ENCODE peak calls at places on chromosomes 1 and 21, in six cellular contexts. O is HCT116, Y is sigmoid colon, C is choroid plexus epithelial cell, Z is B cell, T is heart left ventricle. M is an unnamed sample.

GRCh38 chr1:202189919-202190715 is 3.5 kb upstream of the LGR6 start:
- DNase-seq in T (no peak), Z (no peak), Y (no peak), C (peak), O (no peak), M (no peak)

GRCh38 chr1:167065481-167065880 is 24.7 kb downstream of the GPA33 start:
- DNase-seq in Z (no peak), O (no peak), Y (no peak), C (no peak), T (no peak), M (no peak)

GRCh38 chr1:41005876-41006275 is 15.6 kb downstream of the SLFNL1 start:
- DNase-seq in T (no peak), C (no peak), Y (no peak), Z (no peak), O (no peak), M (no peak)

GRCh38 chr1:193054169-193054675 is 4.9 kb downstream of the UCHL5 start:
- DNase-seq in C (no peak), T (no peak), O (no peak), Y (no peak), Z (no peak), M (no peak)

GRCh38 chr21:42983102-42983501 is 8.7 kb downstream of the PKNOX1 start:
- DNase-seq in Y (no peak), C (no peak), T (no peak), O (no peak), Z (no peak), M (no peak)

GRCh38 chr1:163054056-163054706 is 15.0 kb upstream of the RGS4 start:
- DNase-seq in T (no peak), Y (no peak), Z (no peak), O (no peak), C (peak), M (no peak)

GRCh38 chr1:161943713-161944112 is 80.0 kb downstream of the OLFML2B start:
- DNase-seq in C (no peak), T (no peak), O (no peak), Z (no peak), Y (no peak), M (no peak)

GRCh38 chr1:234730542-234731370 is 120.8 kb upstream of the IRF2BP2 start:
- DNase-seq in O (no peak), Y (peak), T (no peak), C (no peak), Z (peak), M (no peak)

GRCh38 chr1:235617140-235617539 is 32.4 kb downstream of the GNG4 start:
- DNase-seq in Z (no peak), T (no peak), O (no peak), Y (no peak), C (no peak), M (no peak)

GRCh38 chr1:201016211-201016651 is 7.3 kb downstream of the KIF21B start:
- DNase-seq in Y (no peak), T (peak), C (peak), Z (no peak), O (no peak), M (peak)

GRCh38 chr1:68301538-68301937 is 69.2 kb upstream of the WLS start:
- DNase-seq in Y (no peak), T (no peak), C (peak), O (no peak), Z (no peak), M (no peak)

GRCh38 chr1:116990612-116991151 is 10.9 kb upstream of the CD101 start:
- DNase-seq in Y (peak), C (peak), O (no peak), T (peak), Z (no peak), M (no peak)

GRCh38 chr1:99051611-99052283 is 47.1 kb upstream of the PLPPR5 start:
- DNase-seq in C (no peak), O (no peak), Z (no peak), Y (no peak), T (no peak), M (no peak)

GRCh38 chr1:26360051-26360806 is 6.3 kb upstream of the CRYBG2 start:
- DNase-seq in T (no peak), Z (peak), O (no peak), Y (peak), C (no peak), M (peak)

GRCh38 chr1:210342986-210343780 is 14.5 kb downstream of the HHAT start:
- DNase-seq in Z (peak), C (no peak), O (no peak), T (no peak), Y (no peak), M (no peak)

GRCh38 chr1:114199017-114199594 is 45.4 kb upstream of the SYT6 start:
- DNase-seq in O (no peak), Z (no peak), Y (no peak), C (no peak), T (no peak), M (no peak)

GRCh38 chr1:9653195-9653782 is 1.8 kb downstream of the PIK3CD start:
- DNase-seq in Y (no peak), C (no peak), Z (peak), O (no peak), T (no peak), M (no peak)

GRCh38 chr1:903721-904270 is 19.9 kb upstream of the SAMD11 start:
- DNase-seq in T (peak), O (no peak), Z (no peak), C (no peak), Y (peak), M (no peak)

GRCh38 chr1:234656070-234656875 is 46.3 kb upstream of the IRF2BP2 start:
- DNase-seq in Y (no peak), T (no peak), C (no peak), Z (no peak), O (no peak), M (no peak)

GRCh38 chr1:9960011-9960410 is 16.7 kb downstream of the NMNAT1 start:
- DNase-seq in C (no peak), O (no peak), T (no peak), Z (no peak), Y (no peak), M (no peak)

GRCh38 chr1:183694035-183694434 is 40.9 kb upstream of the APOBEC4 start:
- DNase-seq in C (peak), Y (no peak), Z (no peak), O (no peak), T (peak), M (no peak)

GRCh38 chr1:160261526-160261877 is 847 bp downstream of the DCAF8 start:
- DNase-seq in C (peak), Y (no peak), T (no peak), Z (peak), O (no peak), M (no peak)

GRCh38 chr1:208324005-208324404 is 79.8 kb upstream of the PLXNA2 start:
- DNase-seq in C (no peak), Y (no peak), O (no peak), Z (no peak), T (no peak), M (no peak)

GRCh38 chr21:41941941-41942340 is 11.9 kb downstream of the C2CD2 start:
- DNase-seq in T (no peak), C (no peak), Y (no peak), O (no peak), Z (no peak), M (no peak)

GRCh38 chr1:162388615-162389014 is 7.1 kb downstream of the C1orf226 start:
- DNase-seq in T (no peak), Z (no peak), C (peak), Y (no peak), O (no peak), M (no peak)

GRCh38 chr1:14778882-14779594 is 180.6 kb downstream of the KAZN start:
- DNase-seq in T (no peak), Y (no peak), Z (peak), O (peak), C (peak), M (no peak)

DNA sequence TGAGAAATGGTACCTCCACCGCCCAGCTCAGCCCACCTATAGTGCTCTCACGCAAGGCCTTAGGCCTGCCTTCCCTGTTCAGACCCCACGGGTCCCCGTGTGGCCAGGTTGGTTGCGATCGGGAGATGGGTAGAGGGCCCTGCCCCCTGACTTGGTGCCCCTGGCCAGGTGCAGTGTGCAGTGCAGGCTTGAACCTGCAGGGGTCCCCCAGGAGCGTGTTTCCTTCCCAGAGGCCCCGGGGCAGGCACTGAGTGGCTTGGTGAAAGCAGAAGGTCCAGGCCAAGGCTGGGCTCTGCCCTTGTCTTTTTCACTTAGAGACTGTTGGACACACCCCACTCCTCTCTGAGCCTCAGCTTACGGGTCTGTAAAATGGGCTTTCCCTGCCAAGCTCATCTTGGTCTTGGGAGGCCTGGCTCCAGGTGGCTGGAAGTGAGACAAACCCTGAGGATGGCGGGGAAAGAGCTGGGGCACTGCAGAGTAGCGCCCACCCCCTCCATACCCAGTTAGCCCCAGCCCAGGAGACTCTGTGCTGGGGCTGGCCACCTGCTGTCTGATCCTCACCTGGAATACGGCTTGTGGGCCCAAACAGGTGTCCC is 9.3 kb upstream of the HES5 start:
- DNase-seq in C (no peak), Z (no peak), T (no peak), O (no peak), Y (no peak), M (no peak)
- TF ChIP-seq CTCF in C (peak), Z (peak), T (peak), O (peak), Y (no peak), M (peak)

DNA sequence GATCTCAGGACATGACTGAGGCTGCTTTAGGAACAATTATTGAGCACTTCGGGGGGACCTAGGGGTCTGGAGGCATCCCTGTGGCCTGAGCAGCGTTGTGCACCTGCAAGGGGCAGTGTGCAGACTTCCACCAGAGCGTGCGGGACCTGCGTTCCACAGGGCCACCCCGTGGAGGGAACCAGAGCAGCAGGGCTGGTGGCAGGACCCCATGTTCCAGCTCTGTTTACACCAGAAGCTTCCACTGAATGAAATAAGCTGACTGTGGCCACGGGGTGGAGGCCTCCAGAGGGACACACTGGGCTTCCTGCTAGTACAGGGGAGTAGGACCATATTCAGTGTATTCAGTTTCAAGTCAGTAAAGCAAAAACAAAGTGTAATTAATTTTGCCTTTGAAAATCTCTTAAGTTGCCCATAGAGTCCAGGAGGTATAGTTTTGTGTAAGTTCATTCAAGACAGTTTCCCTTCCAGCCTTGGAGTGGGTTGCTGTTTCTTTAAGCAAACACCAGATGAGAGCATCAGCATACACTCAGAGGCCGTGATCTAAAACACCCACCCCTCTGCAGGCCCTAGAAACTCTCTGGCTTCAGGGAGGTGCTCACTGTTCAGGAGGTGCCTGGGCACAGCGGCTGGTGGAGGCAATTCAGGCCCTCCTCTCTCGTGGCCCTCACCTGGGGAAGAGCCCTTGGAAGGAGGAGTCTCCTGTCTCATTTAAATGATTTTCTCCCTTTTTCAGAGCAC is 16.6 kb downstream of the SLC1A7 start:
- DNase-seq in Z (no peak), T (no peak), Y (peak), C (no peak), O (no peak), M (no peak)
- TF ChIP-seq CTCF in Z (no peak), T (no peak), Y (no peak), C (no peak), O (no peak), M (no peak)

DNA sequence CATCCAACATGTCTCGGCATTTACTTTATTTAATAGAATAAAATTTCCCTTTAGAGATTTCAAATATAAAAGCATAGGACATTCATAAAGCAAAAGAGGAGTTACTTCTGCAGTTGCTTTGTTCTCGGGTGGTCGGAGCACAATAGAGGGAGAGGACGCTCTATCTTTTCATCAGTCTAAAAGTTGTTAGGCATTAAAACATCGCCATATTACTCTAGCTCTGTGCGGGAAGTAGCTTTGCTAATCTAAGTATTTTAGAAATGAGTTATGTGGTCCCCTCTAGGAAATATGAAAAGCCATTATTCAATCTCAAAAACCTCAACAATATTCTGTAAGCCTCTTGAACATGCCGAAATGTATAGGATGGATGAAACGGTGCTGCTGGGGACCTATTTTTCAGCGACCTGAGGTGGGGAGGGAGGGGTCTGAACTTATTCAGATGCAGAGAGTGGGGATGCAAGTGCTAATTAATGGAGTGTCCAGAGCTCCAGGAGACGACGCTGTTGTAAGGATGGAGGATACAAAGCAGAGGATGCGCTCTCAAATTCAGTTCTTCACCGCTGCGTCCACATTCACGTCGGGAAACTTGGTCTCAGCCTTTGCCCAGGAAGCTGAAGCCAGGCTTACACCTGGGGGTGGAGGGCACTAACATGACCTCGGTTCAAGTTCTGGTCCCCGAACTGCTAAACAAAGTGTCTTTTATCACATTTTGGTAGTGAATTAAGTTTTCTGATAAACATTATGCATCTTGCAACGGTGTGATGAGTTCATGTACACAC is 6.3 kb downstream of the CDKN2C start:
- DNase-seq in C (no peak), Y (no peak), O (no peak), Z (no peak), T (no peak), M (no peak)
- TF ChIP-seq CTCF in C (no peak), Y (no peak), O (no peak), Z (no peak), T (no peak), M (no peak)

DNA sequence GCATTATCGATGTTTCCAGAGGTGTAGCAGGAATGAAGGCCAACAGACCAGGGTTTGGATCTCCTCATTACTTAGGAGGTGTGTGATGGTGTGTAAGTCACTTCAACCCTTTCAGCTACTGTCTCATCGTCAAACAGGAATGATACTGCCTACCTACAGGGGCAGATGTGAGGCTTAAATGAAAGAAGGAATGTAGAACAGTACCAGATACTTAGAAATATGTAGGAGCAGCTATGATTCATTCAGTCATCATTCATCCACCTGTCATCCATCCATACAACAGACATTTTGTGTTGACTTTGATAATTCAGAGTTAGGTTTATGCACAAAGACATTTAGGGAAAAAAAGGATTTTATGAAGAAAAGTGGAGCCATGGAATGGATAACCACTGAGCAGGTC is 486.9 kb upstream of the DAB1 start:
- DNase-seq in C (no peak), Y (no peak), Z (no peak), T (no peak), O (no peak), M (no peak)
- TF ChIP-seq CTCF in C (no peak), Y (no peak), Z (no peak), T (no peak), O (no peak), M (no peak)

GRCh38 chr1:172855841-172856382 is 194.8 kb downstream of the TNFSF18 start:
- DNase-seq in Y (no peak), O (no peak), C (no peak), Z (no peak), T (no peak), M (no peak)

GRCh38 chr1:172849653-172850052 is 190.8 kb downstream of the FASLG start:
- DNase-seq in O (no peak), Z (no peak), C (no peak), T (no peak), Y (no peak), M (no peak)

GRCh38 chr1:172845865-172846264 is 187.0 kb downstream of the FASLG start:
- DNase-seq in Y (no peak), O (no peak), T (no peak), C (no peak), Z (no peak), M (no peak)

GRCh38 chr1:172851871-172852270 is 193.0 kb downstream of the FASLG start:
- DNase-seq in C (no peak), Y (no peak), T (no peak), Z (no peak), O (no peak), M (no peak)

GRCh38 chr1:172851077-172851476 is 192.2 kb downstream of the FASLG start:
- DNase-seq in Z (no peak), C (no peak), T (no peak), O (no peak), Y (no peak), M (no peak)
- TF ChIP-seq CTCF in Z (no peak), C (no peak), T (no peak), O (no peak), Y (no peak), M (no peak)

DNA sequence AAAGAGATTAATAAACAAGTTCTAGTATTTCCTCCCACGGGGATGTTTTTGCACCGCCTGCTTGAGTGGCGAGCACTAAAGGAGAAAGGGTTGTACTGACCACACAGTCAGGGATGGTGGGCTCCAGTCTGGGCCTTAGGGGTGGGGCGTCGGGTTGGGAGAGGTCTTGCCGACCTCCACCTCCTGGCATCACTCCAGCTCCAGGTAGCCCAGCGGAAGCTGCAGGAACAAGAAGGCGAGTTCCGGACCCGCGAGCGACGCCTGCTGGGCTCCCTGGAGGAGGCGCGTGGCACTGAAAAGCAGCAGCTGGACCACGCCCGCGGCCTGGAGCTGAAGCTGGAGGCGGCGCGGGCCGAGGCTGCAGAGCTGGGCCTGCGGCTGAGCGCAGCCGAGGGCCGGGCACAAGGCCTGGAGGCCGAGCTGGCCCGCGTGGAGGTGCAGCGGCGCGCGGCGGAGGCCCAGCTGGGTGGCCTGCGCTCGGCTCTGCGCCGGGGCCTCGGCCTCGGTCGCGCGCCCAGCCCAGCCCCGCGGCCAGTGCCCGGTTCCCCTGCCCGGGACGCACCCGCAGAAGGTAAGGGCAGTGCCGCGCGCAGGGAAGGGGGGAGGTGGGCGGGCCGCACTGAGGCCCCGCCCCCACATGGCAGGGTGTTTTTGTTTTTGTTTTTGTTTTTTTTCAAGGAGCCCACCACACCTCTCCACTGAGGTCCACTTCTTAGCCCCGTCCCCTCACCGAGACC is 19.7 kb downstream of the MFAP2 start:
- DNase-seq in T (peak), Y (peak), C (peak), O (peak), Z (peak), M (peak)
- TF ChIP-seq CTCF in T (peak), Y (peak), C (peak), O (peak), Z (peak), M (peak)

GRCh38 chr1:93704063-93704462 is 22.4 kb upstream of the BCAR3 start:
- DNase-seq in O (no peak), Y (peak), Z (peak), C (no peak), T (no peak), M (no peak)

GRCh38 chr1:93702102-93702827 is 20.6 kb upstream of the BCAR3 start:
- DNase-seq in Z (no peak), O (no peak), T (peak), C (no peak), Y (peak), M (no peak)

GRCh38 chr1:93703649-93704048 is 22.0 kb upstream of the BCAR3 start:
- DNase-seq in Z (no peak), O (no peak), T (no peak), C (no peak), Y (no peak), M (no peak)

GRCh38 chr1:93701619-93702018 is 20.0 kb upstream of the BCAR3 start:
- DNase-seq in T (no peak), Y (peak), C (peak), O (peak), Z (no peak), M (no peak)

DNA sequence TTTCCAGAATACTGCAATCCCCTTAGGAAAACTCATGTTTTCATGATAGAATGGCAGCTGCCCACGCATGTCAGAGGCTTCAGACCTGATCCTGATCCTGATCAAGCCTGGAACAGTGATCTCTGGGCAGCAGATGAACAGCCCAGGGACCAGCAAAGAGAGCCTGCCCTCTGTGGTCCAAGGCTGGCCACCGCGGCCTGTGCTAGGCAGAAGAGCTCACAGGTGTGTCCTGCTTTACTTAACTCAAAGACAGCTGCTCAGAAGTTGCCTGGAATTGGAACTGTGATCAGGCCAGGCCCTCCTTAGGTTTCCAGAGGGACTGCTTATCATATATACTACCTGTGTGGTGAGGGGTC is 21.2 kb upstream of the BCAR3 start:
- DNase-seq in Y (no peak), C (no peak), T (no peak), Z (no peak), O (no peak), M (no peak)
- TF ChIP-seq CTCF in Y (no peak), C (no peak), T (no peak), Z (no peak), O (peak), M (no peak)

GRCh38 chr1:108957888-108958287 is 5.4 kb downstream of the CLCC1 start:
- DNase-seq in C (no peak), T (no peak), Y (no peak), Z (no peak), O (no peak), M (no peak)
- TF ChIP-seq CTCF in C (no peak), T (no peak), Y (no peak), Z (no peak), O (no peak), M (no peak)

M was measured in mesothelial cell of epicardium.